ENCODE peak calls at places on chromosome X, in seven cellular contexts. R is tibial nerve, T is HCT116, P is IMR-90, F is A549, C is H1, I is sigmoid colon. D is an unnamed sample.

GRCh38 chrX:154833746-154834274 is 652 bp downstream of the SMIM9 start:
- DNase-seq in R (no peak), T (no peak), P (no peak), F (no peak), C (no peak), I (no peak), D (no peak)

GRCh38 chrX:77565278-77565677 is 118.1 kb downstream of the FGF16 start:
- DNase-seq in R (no peak), T (no peak), P (no peak), F (no peak), C (no peak), I (no peak), D (no peak)

GRCh38 chrX:151609222-151609621 is 45.7 kb downstream of the PASD1 start:
- DNase-seq in R (no peak), T (no peak), P (no peak), F (no peak), C (no peak), I (no peak), D (no peak)

GRCh38 chrX:102715967-102716366 is 3.7 kb downstream of the GPRASP2 start:
- DNase-seq in R (no peak), T (no peak), P (no peak), F (no peak), C (no peak), I (no peak), D (no peak)

GRCh38 chrX:37504991-37505390 is 66.5 kb upstream of the LANCL3 start:
- DNase-seq in R (no peak), T (no peak), P (no peak), F (no peak), C (no peak), I (no peak), D (no peak)

GRCh38 chrX:56783996-56784620 is 55.1 kb downstream of the NBDY start:
- DNase-seq in R (no peak), T (no peak), P (no peak), F (no peak), C (no peak), I (peak; percentile 27), D (peak; percentile 21)

GRCh38 chrX:151753313-151754041 is 18.9 kb downstream of the CNGA2 start:
- DNase-seq in R (peak; percentile 34), T (peak; percentile 13), P (peak; percentile 2), F (peak; percentile 50), C (no peak), I (peak; percentile 70), D (peak; percentile 55)

GRCh38 chrX:115266300-115266699 is 23.2 kb upstream of the LUZP4 start:
- DNase-seq in R (no peak), T (no peak), P (no peak), F (no peak), C (no peak), I (no peak), D (no peak)

GRCh38 chrX:129833153-129834004 is 10.3 kb downstream of the ZDHHC9 start:
- DNase-seq in R (no peak), T (no peak), P (peak; percentile 73), F (no peak), C (no peak), I (no peak), D (peak; percentile 23)

DNA sequence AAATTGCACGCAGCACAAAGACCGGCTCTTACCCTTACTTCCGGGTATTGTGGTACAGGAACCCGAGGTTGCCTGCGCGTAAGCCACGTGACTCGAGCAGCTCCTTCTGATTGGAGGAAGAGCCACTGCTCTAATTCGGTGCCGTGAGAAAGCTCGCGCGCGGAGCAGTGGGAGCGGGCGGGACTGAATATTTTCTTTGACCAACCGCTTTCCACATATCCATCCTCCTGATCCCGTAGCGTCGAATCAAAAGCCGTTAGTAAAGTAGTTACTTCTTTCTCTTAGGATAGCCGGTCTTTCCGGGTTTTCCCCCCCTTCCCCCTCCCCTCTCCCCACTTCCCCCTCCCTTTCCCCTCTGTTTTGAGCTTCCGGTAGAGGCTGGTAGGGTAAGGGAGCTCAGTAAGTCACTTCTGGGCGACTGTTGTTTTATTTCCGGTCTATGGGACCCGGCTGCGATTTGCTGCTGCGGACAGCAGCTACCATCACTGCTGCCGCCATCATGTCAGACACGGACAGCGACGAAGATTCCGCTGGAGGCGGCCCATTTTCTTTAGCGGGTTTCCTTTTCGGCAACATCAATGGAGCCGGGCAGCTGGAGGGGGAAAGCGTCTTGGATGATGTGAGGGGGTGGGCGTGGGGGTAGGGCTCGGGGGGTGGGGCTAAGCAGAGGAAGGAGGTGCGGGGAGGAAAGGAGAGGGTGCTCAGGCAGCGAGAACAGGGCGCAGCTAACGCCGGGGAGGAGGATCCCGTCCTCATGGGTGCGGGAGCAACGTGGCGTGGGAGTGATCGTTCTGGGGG is at the start of gene TAF1:
- DNase-seq in R (peak; percentile 89), T (peak; percentile 94), P (peak; percentile 97), F (peak; percentile 97), C (peak; percentile 75), I (peak; percentile 98), D (peak; percentile 95)
- TF ChIP-seq POLR2A in R (peak; percentile 51), T (no peak), P (peak; percentile 68), F (peak; percentile 82), C (peak; percentile 84), I (no peak), D (no peak)

GRCh38 chrX:101191217-101191750 is 28.3 kb upstream of the DRP2 start:
- DNase-seq in R (no peak), T (no peak), P (no peak), F (no peak), C (peak; percentile 15), I (no peak), D (no peak)
- TF ChIP-seq POLR2A in R (no peak), T (no peak), P (no peak), F (no peak), C (no peak), I (no peak), D (no peak)

DNA sequence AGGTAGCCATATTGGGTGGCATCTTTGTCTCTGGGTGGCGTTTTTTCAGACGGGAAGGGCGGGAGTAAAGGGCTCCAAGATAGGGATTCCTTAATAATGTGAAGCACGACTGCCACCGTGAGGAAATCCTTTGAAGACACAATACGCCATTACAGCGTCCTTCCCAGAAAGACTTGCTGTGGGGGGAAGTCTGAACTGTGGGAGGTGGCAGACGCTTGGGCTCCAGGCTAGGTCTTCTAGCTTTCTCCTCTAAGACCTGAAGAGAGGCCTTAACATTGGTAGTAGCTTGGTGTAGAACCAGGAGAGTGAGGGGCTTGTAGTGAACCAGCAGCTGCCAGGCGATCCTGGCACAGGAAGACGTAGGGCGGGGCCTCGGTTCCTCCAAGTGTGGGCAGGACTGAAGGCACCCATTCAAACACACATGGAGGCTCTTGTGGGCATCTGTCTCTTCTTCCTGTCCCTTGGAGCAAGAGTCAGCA is 197.3 kb downstream of the OR13H1 start:
- DNase-seq in R (no peak), T (no peak), P (peak; percentile 81), F (no peak), C (no peak), I (peak; percentile 94), D (no peak)
- TF ChIP-seq POLR2A in R (no peak), T (no peak), P (no peak), F (no peak), C (no peak), I (no peak), D (no peak)

DNA sequence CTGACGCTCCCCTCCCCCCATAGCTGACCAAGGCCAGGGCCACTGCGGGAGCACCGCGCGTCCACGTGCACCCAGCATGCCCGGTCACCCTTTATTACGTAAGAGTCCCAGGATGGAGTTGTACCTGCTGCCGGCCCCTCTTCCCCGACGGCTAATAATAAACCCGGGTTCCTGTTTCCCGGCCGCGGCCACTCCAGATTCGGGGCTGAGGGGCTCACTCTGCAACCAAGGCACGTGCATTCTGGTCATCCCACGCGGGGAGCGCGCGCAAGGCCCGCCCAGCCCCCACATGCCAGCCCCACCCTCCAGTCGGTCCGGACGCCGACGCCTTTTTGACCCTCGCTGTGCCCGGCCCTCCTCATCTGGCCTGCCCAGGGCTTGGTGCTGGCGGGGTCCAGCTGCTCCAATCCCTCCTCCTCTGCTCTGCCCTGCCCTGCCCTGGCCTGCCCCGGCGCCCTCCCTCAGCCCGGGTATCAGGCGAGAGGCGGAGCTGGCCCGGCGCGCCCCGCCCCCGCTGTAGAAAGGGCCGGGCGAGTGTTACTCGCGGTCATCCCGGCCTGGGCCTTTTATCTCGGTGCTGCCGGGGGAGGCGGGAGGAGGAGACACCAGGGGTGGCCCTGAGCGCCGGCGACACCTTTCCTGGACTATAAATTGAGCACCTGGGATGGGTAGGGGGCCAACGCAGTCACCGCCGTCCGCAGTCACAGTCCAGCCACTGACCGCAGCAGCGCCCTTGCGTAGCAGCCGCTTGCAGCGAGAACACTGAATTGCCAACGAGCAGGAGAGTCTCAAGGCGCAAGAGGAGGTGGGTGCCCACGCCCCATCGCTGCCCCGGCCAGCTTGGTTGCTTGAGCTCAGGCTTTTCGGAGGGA is 2.6 kb downstream of the MID1IP1 start:
- DNase-seq in R (peak; percentile 68), T (peak; percentile 77), P (peak; percentile 34), F (peak; percentile 69), C (peak; percentile 57), I (peak; percentile 92), D (peak; percentile 81)
- TF ChIP-seq POLR2A in R (peak; percentile 69), T (no peak), P (peak; percentile 42), F (peak; percentile 84), C (peak; percentile 70), I (peak; percentile 85), D (peak; percentile 75)

D was measured in thyroid gland.